ENCODE peak calls at places on chromosomes 16 and 17, in six cellular contexts. One of them, this sample, is unnamed.

GRCh38 chr17:68512967-68513474 is 791 bp downstream of the PRKAR1A start:
- DNase-seq in brain microvascular endothelial cell: peak; percentile 38
- DNase-seq in neural progenitor cell: peak; percentile 56
- DNase-seq in fibroblast of lung: peak; percentile 43
- DNase-seq in astrocyte: peak; percentile 27
- DNase-seq in IMR-90: peak; percentile 43
- DNase-seq in this sample: no peak

GRCh38 chr17:2949469-2950044 is 113.8 kb downstream of the OR1D5 start:
- DNase-seq in astrocyte: peak; percentile 54
- DNase-seq in fibroblast of lung: peak; percentile 74
- DNase-seq in neural progenitor cell: no peak
- DNase-seq in brain microvascular endothelial cell: no peak
- DNase-seq in IMR-90: peak; percentile 49
- DNase-seq in this sample: no peak

GRCh38 chr16:81530814-81531213 is 86.2 kb downstream of the CMIP start:
- DNase-seq in IMR-90: no peak
- DNase-seq in fibroblast of lung: no peak
- DNase-seq in astrocyte: no peak
- DNase-seq in neural progenitor cell: no peak
- DNase-seq in brain microvascular endothelial cell: no peak
- DNase-seq in this sample: no peak

GRCh38 chr16:81432899-81433560 is 11.6 kb upstream of the CMIP start:
- DNase-seq in brain microvascular endothelial cell: no peak
- DNase-seq in fibroblast of lung: no peak
- DNase-seq in neural progenitor cell: no peak
- DNase-seq in astrocyte: no peak
- DNase-seq in IMR-90: no peak
- DNase-seq in this sample: no peak

GRCh38 chr16:22948058-22948602 is 134.2 kb downstream of the HS3ST2 start:
- DNase-seq in fibroblast of lung: no peak
- DNase-seq in IMR-90: no peak
- DNase-seq in astrocyte: no peak
- DNase-seq in neural progenitor cell: no peak
- DNase-seq in brain microvascular endothelial cell: no peak
- DNase-seq in this sample: no peak

GRCh38 chr16:66357523-66357928 is 9.0 kb upstream of the CDH5 start:
- DNase-seq in brain microvascular endothelial cell: peak; percentile 83
- DNase-seq in fibroblast of lung: peak; percentile 75
- DNase-seq in IMR-90: peak; percentile 83
- DNase-seq in astrocyte: peak; percentile 64
- DNase-seq in neural progenitor cell: peak; percentile 75
- DNase-seq in this sample: peak; percentile 62

GRCh38 chr16:8855972-8856371 is 12.8 kb downstream of the CARHSP1 start:
- DNase-seq in fibroblast of lung: no peak
- DNase-seq in astrocyte: no peak
- DNase-seq in brain microvascular endothelial cell: no peak
- DNase-seq in neural progenitor cell: no peak
- DNase-seq in IMR-90: no peak
- DNase-seq in this sample: no peak

GRCh38 chr17:80981062-80981902 is 10.4 kb upstream of the CHMP6 start:
- DNase-seq in fibroblast of lung: no peak
- DNase-seq in neural progenitor cell: peak; percentile 83
- DNase-seq in astrocyte: no peak
- DNase-seq in IMR-90: no peak
- DNase-seq in brain microvascular endothelial cell: no peak
- DNase-seq in this sample: no peak

GRCh38 chr17:20276430-20276829 is 190.9 kb downstream of the LGALS9B start:
- DNase-seq in brain microvascular endothelial cell: no peak
- DNase-seq in neural progenitor cell: no peak
- DNase-seq in astrocyte: no peak
- DNase-seq in fibroblast of lung: no peak
- DNase-seq in IMR-90: peak; percentile 8
- DNase-seq in this sample: no peak
- H3K27ac ChIP-seq in brain microvascular endothelial cell: no peak overlapping the region
- H3K27ac ChIP-seq in neural progenitor cell: no peak overlapping the region
- H3K27ac ChIP-seq in astrocyte: no peak overlapping the region
- H3K27ac ChIP-seq in fibroblast of lung: no peak overlapping the region
- H3K27ac ChIP-seq in IMR-90: no peak overlapping the region
- H3K27ac ChIP-seq in this sample: no peak overlapping the region

GRCh38 chr17:66954632-66955031 is 9.9 kb upstream of the CACNG4 start:
- DNase-seq in fibroblast of lung: no peak
- DNase-seq in brain microvascular endothelial cell: no peak
- DNase-seq in IMR-90: no peak
- DNase-seq in astrocyte: no peak
- DNase-seq in neural progenitor cell: no peak
- DNase-seq in this sample: no peak
- H3K27ac ChIP-seq in fibroblast of lung: no peak overlapping the region
- H3K27ac ChIP-seq in brain microvascular endothelial cell: no peak overlapping the region
- H3K27ac ChIP-seq in IMR-90: no peak overlapping the region
- H3K27ac ChIP-seq in astrocyte: no peak overlapping the region
- H3K27ac ChIP-seq in neural progenitor cell: no peak overlapping the region
- H3K27ac ChIP-seq in this sample: no peak overlapping the region

GRCh38 chr17:50425001-50425681 is 877 bp upstream of the ACSF2 start:
- DNase-seq in neural progenitor cell: no peak
- DNase-seq in IMR-90: no peak
- DNase-seq in brain microvascular endothelial cell: no peak
- DNase-seq in fibroblast of lung: no peak
- DNase-seq in astrocyte: no peak
- DNase-seq in this sample: no peak
- H3K27ac ChIP-seq in neural progenitor cell: no peak overlapping the region
- H3K27ac ChIP-seq in IMR-90: peak overlapping the region; percentile 78
- H3K27ac ChIP-seq in brain microvascular endothelial cell: peak overlapping the region; percentile 8
- H3K27ac ChIP-seq in fibroblast of lung: peak overlapping the region; percentile 58
- H3K27ac ChIP-seq in astrocyte: peak overlapping the region; percentile 51
- H3K27ac ChIP-seq in this sample: peak overlapping the region; percentile 68

GRCh38 chr17:74769856-74770497 is 6.2 kb downstream of the NAT9 start:
- DNase-seq in astrocyte: no peak
- DNase-seq in brain microvascular endothelial cell: no peak
- DNase-seq in neural progenitor cell: no peak
- DNase-seq in IMR-90: no peak
- DNase-seq in fibroblast of lung: no peak
- DNase-seq in this sample: no peak
- H3K27ac ChIP-seq in astrocyte: no peak overlapping the region
- H3K27ac ChIP-seq in brain microvascular endothelial cell: no peak overlapping the region
- H3K27ac ChIP-seq in neural progenitor cell: no peak overlapping the region
- H3K27ac ChIP-seq in IMR-90: no peak overlapping the region
- H3K27ac ChIP-seq in fibroblast of lung: no peak overlapping the region
- H3K27ac ChIP-seq in this sample: no peak overlapping the region

GRCh38 chr16:24117680-24118079 is 138.5 kb upstream of the CACNG3 start:
- DNase-seq in brain microvascular endothelial cell: no peak
- DNase-seq in IMR-90: no peak
- DNase-seq in astrocyte: no peak
- DNase-seq in neural progenitor cell: no peak
- DNase-seq in fibroblast of lung: no peak
- DNase-seq in this sample: no peak

GRCh38 chr16:24118126-24118821 is 137.9 kb upstream of the CACNG3 start:
- DNase-seq in fibroblast of lung: no peak
- DNase-seq in neural progenitor cell: no peak
- DNase-seq in astrocyte: no peak
- DNase-seq in brain microvascular endothelial cell: no peak
- DNase-seq in IMR-90: no peak
- DNase-seq in this sample: no peak

GRCh38 chr16:24116989-24117388 is 139.1 kb upstream of the CACNG3 start:
- DNase-seq in IMR-90: no peak
- DNase-seq in brain microvascular endothelial cell: no peak
- DNase-seq in astrocyte: no peak
- DNase-seq in fibroblast of lung: no peak
- DNase-seq in neural progenitor cell: no peak
- DNase-seq in this sample: no peak

GRCh38 chr16:24114876-24115275 is 141.3 kb upstream of the CACNG3 start:
- DNase-seq in neural progenitor cell: no peak
- DNase-seq in IMR-90: no peak
- DNase-seq in brain microvascular endothelial cell: no peak
- DNase-seq in fibroblast of lung: no peak
- DNase-seq in astrocyte: no peak
- DNase-seq in this sample: no peak

GRCh38 chr16:24116371-24116770 is 139.8 kb upstream of the CACNG3 start:
- DNase-seq in IMR-90: no peak
- DNase-seq in brain microvascular endothelial cell: no peak
- DNase-seq in astrocyte: no peak
- DNase-seq in neural progenitor cell: no peak
- DNase-seq in fibroblast of lung: no peak
- DNase-seq in this sample: no peak
- H3K27ac ChIP-seq in IMR-90: no peak overlapping the region
- H3K27ac ChIP-seq in brain microvascular endothelial cell: no peak overlapping the region
- H3K27ac ChIP-seq in astrocyte: no peak overlapping the region
- H3K27ac ChIP-seq in neural progenitor cell: no peak overlapping the region
- H3K27ac ChIP-seq in fibroblast of lung: no peak overlapping the region
- H3K27ac ChIP-seq in this sample: no peak overlapping the region

DNA sequence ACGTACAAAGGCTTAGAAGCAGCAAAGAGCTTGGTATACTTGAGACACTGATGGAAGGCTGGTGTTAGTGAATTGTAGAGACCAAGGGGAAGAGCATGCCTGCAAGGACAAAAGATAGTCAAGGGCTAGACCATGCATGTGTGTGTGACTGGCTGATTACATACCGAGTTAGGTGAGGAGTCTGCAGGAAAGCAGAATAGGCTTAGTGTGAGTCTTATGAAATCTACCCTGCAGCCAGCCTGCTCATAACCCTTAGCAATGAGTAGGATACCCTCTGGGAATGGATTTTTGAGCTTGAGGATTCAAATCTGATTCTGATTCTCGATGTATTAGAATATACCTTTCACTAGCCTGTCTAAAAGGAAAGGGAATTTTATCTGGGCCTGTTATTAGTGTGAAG is 77.0 kb downstream of the TANGO6 start:
- DNase-seq in neural progenitor cell: no peak
- DNase-seq in fibroblast of lung: no peak
- DNase-seq in astrocyte: no peak
- DNase-seq in brain microvascular endothelial cell: no peak
- DNase-seq in IMR-90: no peak
- DNase-seq in this sample: no peak
- H3K27ac ChIP-seq in neural progenitor cell: no peak overlapping the region
- H3K27ac ChIP-seq in fibroblast of lung: no peak overlapping the region
- H3K27ac ChIP-seq in astrocyte: no peak overlapping the region
- H3K27ac ChIP-seq in brain microvascular endothelial cell: no peak overlapping the region
- H3K27ac ChIP-seq in IMR-90: no peak overlapping the region
- H3K27ac ChIP-seq in this sample: no peak overlapping the region

GRCh38 chr17:82912571-82913089 is 72.8 kb upstream of the ZNF750 start:
- DNase-seq in IMR-90: no peak
- DNase-seq in brain microvascular endothelial cell: no peak
- DNase-seq in fibroblast of lung: no peak
- DNase-seq in neural progenitor cell: no peak
- DNase-seq in astrocyte: no peak
- DNase-seq in this sample: no peak

GRCh38 chr17:82910770-82911169 is 70.9 kb upstream of the ZNF750 start:
- DNase-seq in neural progenitor cell: no peak
- DNase-seq in astrocyte: no peak
- DNase-seq in brain microvascular endothelial cell: no peak
- DNase-seq in fibroblast of lung: no peak
- DNase-seq in IMR-90: no peak
- DNase-seq in this sample: no peak

GRCh38 chr17:82913304-82914043 is 73.7 kb upstream of the ZNF750 start:
- DNase-seq in brain microvascular endothelial cell: no peak
- DNase-seq in astrocyte: no peak
- DNase-seq in fibroblast of lung: no peak
- DNase-seq in neural progenitor cell: peak; percentile 27
- DNase-seq in IMR-90: no peak
- DNase-seq in this sample: no peak

GRCh38 chr17:82910041-82910481 is 70.2 kb upstream of the ZNF750 start:
- DNase-seq in IMR-90: no peak
- DNase-seq in brain microvascular endothelial cell: no peak
- DNase-seq in astrocyte: no peak
- DNase-seq in fibroblast of lung: no peak
- DNase-seq in neural progenitor cell: no peak
- DNase-seq in this sample: no peak

DNA sequence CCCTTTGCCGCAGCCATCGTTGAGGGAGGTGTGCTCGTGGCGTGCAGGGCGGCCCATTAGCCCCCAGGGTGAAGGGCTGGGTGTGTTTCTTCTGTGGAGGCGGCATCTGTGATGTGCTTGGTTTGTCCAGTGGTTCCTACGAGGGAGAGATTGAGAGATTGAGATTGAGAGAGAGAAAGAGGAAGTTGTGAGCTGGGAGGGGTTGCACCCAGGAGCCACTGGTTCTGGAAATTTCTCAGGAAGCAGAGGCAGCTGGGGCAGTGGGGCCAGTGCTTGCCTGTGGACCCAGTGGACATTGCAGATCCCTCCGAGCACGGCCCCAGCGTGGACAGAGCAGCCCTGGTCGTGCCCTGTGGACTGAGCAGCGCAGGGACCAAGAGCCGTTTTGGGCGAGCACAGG is 72.0 kb upstream of the ZNF750 start:
- DNase-seq in brain microvascular endothelial cell: no peak
- DNase-seq in astrocyte: no peak
- DNase-seq in IMR-90: no peak
- DNase-seq in neural progenitor cell: no peak
- DNase-seq in fibroblast of lung: no peak
- DNase-seq in this sample: no peak
- H3K27ac ChIP-seq in brain microvascular endothelial cell: no peak overlapping the region
- H3K27ac ChIP-seq in astrocyte: no peak overlapping the region
- H3K27ac ChIP-seq in IMR-90: no peak overlapping the region
- H3K27ac ChIP-seq in neural progenitor cell: no peak overlapping the region
- H3K27ac ChIP-seq in fibroblast of lung: no peak overlapping the region
- H3K27ac ChIP-seq in this sample: no peak overlapping the region

GRCh38 chr16:72722552-72722951 is 325.4 kb downstream of the ZFHX3 start:
- DNase-seq in IMR-90: no peak
- DNase-seq in brain microvascular endothelial cell: no peak
- DNase-seq in fibroblast of lung: no peak
- DNase-seq in neural progenitor cell: peak; percentile 71
- DNase-seq in astrocyte: no peak
- DNase-seq in this sample: no peak
- H3K27ac ChIP-seq in IMR-90: no peak overlapping the region
- H3K27ac ChIP-seq in brain microvascular endothelial cell: no peak overlapping the region
- H3K27ac ChIP-seq in fibroblast of lung: no peak overlapping the region
- H3K27ac ChIP-seq in neural progenitor cell: no peak overlapping the region
- H3K27ac ChIP-seq in astrocyte: no peak overlapping the region
- H3K27ac ChIP-seq in this sample: no peak overlapping the region

GRCh38 chr17:79027925-79028491 is 4.0 kb downstream of the C1QTNF1 start:
- DNase-seq in brain microvascular endothelial cell: no peak
- DNase-seq in astrocyte: no peak
- DNase-seq in IMR-90: no peak
- DNase-seq in fibroblast of lung: no peak
- DNase-seq in neural progenitor cell: no peak
- DNase-seq in this sample: no peak
- H3K27ac ChIP-seq in brain microvascular endothelial cell: no peak overlapping the region
- H3K27ac ChIP-seq in astrocyte: no peak overlapping the region
- H3K27ac ChIP-seq in IMR-90: no peak overlapping the region
- H3K27ac ChIP-seq in fibroblast of lung: no peak overlapping the region
- H3K27ac ChIP-seq in neural progenitor cell: no peak overlapping the region
- H3K27ac ChIP-seq in this sample: no peak overlapping the region